ENCODE peak calls at places on chromosome 15, in four cellular contexts. P is AG04449, C is GM23248, S is pancreas. V is an unnamed sample.

GRCh38 chr15:66505430-66505811 is 295 bp downstream of the ZWILCH start:
- DNase-seq in S (no peak), P (no peak), C (peak; percentile 70), V (no peak)

GRCh38 chr15:101397521-101398003 is 91.9 kb downstream of the PCSK6 start:
- DNase-seq in S (no peak), P (no peak), C (no peak), V (no peak)

GRCh38 chr15:92468987-92469386 is 75.3 kb downstream of the ST8SIA2 start:
- DNase-seq in P (no peak), S (no peak), C (no peak), V (no peak)

GRCh38 chr15:78790027-78790426 is 21.2 kb downstream of the ADAMTS7 start:
- DNase-seq in C (peak; percentile 13), S (no peak), P (no peak), V (no peak)

GRCh38 chr15:101366853-101367252 is 71.8 kb upstream of the SNRPA1 start:
- DNase-seq in C (no peak), P (no peak), S (no peak), V (no peak)

GRCh38 chr15:74787251-74788041 is 5.6 kb downstream of the CSK start:
- DNase-seq in C (peak; percentile 74), S (no peak), P (no peak), V (peak; percentile 84)

GRCh38 chr15:77597804-77598453 is 34.8 kb downstream of the LINGO1 start:
- DNase-seq in C (peak; percentile 31), P (no peak), S (no peak), V (no peak)

GRCh38 chr15:89367485-89368451 is 33.1 kb upstream of the POLG start:
- DNase-seq in C (no peak), P (no peak), S (no peak), V (no peak)

GRCh38 chr15:31487811-31488436 is 161.3 kb downstream of the KLF13 start:
- DNase-seq in P (no peak), S (peak; percentile 37), C (peak; percentile 87), V (no peak)

GRCh38 chr15:74007820-74008371 is 13.4 kb downstream of the PML start:
- DNase-seq in C (no peak), S (no peak), P (no peak), V (no peak)

GRCh38 chr15:38354321-38354929 is 99.5 kb upstream of the FAM98B start:
- DNase-seq in P (no peak), C (peak; percentile 76), S (peak; percentile 51), V (peak; percentile 60)

GRCh38 chr15:49032601-49033145 is 13.6 kb downstream of the SECISBP2L start:
- DNase-seq in C (no peak), P (no peak), S (no peak), V (no peak)
- H3K4me3 ChIP-seq in C (no peak overlapping the region), P (no peak overlapping the region), S (no peak overlapping the region), V (no peak overlapping the region)

GRCh38 chr15:85582719-85583089 is 202.3 kb downstream of the AKAP13 start:
- DNase-seq in C (peak; percentile 66), S (peak; percentile 60), P (no peak), V (peak; percentile 75)

GRCh38 chr15:85581495-85581894 is 201.1 kb downstream of the AKAP13 start:
- DNase-seq in C (no peak), S (peak; percentile 52), P (no peak), V (peak; percentile 60)

GRCh38 chr15:85583404-85584390 is 203.3 kb downstream of the AKAP13 start:
- DNase-seq in P (no peak), S (no peak), C (no peak), V (no peak)

GRCh38 chr15:85580914-85581313 is 200.5 kb downstream of the AKAP13 start:
- DNase-seq in S (peak; percentile 43), P (no peak), C (peak; percentile 24), V (no peak)

GRCh38 chr15:85582076-85582718 is 201.8 kb downstream of the AKAP13 start:
- DNase-seq in C (peak; percentile 84), S (peak; percentile 54), P (no peak), V (no peak)
- H3K4me3 ChIP-seq in C (peak overlapping the region; percentile 55), S (peak overlapping the region; percentile 57), P (no peak overlapping the region), V (peak overlapping the region; percentile 52)

DNA sequence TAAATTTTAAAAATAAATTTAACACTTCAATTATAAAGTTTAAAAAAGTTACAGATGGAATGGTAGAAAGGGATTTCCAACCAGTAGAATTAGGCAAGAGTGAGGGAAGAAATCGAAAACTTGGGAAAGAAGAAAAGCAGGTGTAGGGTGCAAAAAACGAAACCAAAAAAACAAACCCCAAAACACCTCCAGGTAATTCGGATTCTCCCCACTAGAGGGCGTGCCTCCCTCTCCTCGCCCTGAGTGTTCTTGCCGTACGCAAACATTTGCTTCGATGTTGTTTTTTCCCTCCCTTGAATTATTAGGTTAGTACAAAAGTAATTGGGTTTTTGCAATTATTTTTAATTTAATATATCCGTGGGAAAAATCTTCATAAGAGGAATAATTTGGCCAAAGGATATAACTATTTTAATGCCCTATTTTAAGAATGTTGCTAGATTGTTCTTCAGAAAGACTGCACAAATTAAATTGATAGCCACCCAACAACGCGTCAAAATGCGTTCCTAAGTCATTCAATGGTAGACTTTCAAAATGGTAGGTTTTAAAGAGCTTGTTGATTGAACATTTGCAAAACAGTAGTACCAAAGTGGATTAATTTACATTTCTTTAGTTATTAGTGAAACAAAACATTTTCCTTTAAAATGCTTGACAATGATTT is 63.7 kb downstream of the SLC30A4 start:
- DNase-seq in S (peak; percentile 74), C (peak; percentile 60), P (no peak), V (peak; percentile 68)
- H3K4me3 ChIP-seq in S (peak overlapping the region; percentile 30), C (peak overlapping the region; percentile 70), P (peak overlapping the region; percentile 55), V (peak overlapping the region; percentile 50)

GRCh38 chr15:41513282-41514227 is at the start of gene LTK:
- DNase-seq in S (no peak), P (no peak), C (peak; percentile 22), V (no peak)

GRCh38 chr15:41512512-41513281 is 930 bp downstream of the LTK start:
- DNase-seq in P (no peak), C (peak; percentile 56), S (no peak), V (no peak)

GRCh38 chr15:41511331-41512077 is 2.1 kb downstream of the LTK start:
- DNase-seq in C (no peak), P (no peak), S (no peak), V (no peak)

GRCh38 chr15:41512078-41512394 is 1.6 kb downstream of the LTK start:
- DNase-seq in C (no peak), P (no peak), S (no peak), V (no peak)

GRCh38 chr15:41510728-41511127 is 2.9 kb downstream of the LTK start:
- DNase-seq in S (no peak), P (no peak), C (no peak), V (no peak)
- H3K4me3 ChIP-seq in S (no peak overlapping the region), P (no peak overlapping the region), C (no peak overlapping the region), V (no peak overlapping the region)

GRCh38 chr15:59295742-59296090 is 77.0 kb downstream of the MYO1E start:
- DNase-seq in P (no peak), C (no peak), S (no peak), V (no peak)
- H3K4me3 ChIP-seq in P (no peak overlapping the region), C (peak overlapping the region; percentile 58), S (no peak overlapping the region), V (no peak overlapping the region)

DNA sequence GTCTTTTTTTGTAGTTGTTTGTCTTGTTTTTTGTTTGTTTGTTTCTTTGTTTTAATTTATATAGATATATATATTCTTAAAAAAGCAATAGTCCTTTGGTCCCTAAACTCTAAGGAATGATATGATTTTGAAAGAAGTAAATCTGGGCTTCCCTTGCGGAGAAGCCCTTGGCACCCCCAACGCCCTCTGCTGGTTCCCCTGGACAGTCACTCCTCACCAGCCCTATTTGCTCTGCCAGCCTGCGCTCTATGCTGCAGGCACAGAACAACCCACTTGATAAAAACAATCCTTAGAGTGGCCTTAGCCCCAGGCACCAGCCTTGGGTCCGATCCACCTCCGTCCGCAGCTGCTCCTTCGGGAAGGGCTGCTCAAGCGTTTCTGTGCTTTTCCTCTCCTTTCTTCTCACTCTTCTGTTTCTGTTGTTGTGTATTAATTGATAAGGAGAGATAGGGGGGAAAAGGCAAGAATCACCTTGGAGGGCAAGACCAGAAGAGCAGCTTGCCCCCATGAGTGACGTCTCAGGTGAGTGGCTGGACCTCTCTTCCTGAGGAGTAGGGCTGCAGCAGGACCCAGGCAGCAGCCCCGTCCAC is 13.7 kb upstream of the PARP6 start:
- DNase-seq in C (peak; percentile 26), P (no peak), S (peak; percentile 60), V (peak; percentile 68)
- H3K4me3 ChIP-seq in C (no peak overlapping the region), P (no peak overlapping the region), S (no peak overlapping the region), V (no peak overlapping the region)

GRCh38 chr15:40105517-40106202 is 3.0 kb downstream of the BMF start:
- DNase-seq in S (peak; percentile 31), C (no peak), P (no peak), V (no peak)

GRCh38 chr15:40104865-40105516 is 3.7 kb downstream of the BMF start:
- DNase-seq in P (no peak), C (peak; percentile 88), S (peak; percentile 88), V (peak; percentile 85)

GRCh38 chr15:40103864-40104271 is 4.8 kb downstream of the BMF start:
- DNase-seq in S (no peak), P (no peak), C (peak; percentile 60), V (no peak)

GRCh38 chr15:40103124-40103858 is 5.4 kb downstream of the BMF start:
- DNase-seq in C (peak; percentile 88), P (no peak), S (peak; percentile 94), V (peak; percentile 95)

DNA sequence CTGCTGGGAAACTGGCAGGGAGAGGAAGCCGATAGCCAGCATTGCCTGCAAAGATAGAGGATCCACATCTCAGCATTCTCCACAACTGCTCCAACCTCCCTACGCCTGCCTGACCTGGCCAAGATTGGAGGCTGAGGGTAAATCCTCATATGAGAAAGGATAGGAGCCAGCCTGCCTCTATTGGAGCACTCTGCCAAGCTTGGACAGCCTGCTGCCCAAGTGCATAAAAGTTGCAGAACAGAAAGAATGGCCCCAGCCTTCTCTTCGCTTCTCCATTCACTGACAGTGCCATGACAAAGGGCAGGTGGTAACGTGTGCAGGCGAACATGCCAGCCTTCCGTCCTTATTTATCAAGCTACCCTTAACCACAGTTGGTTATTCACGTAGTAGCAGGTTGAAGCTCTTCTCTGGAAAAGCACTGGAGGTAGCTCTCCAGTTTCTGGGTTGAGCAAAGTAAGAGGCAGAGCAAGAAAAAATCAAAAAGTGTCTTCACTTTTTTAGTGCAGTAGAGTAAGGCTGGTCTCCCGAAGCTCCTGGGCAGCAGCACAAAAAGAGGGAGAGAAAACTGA is 4.3 kb downstream of the BMF start:
- DNase-seq in S (no peak), C (no peak), P (no peak), V (no peak)
- H3K4me3 ChIP-seq in S (no peak overlapping the region), C (no peak overlapping the region), P (no peak overlapping the region), V (no peak overlapping the region)

DNA sequence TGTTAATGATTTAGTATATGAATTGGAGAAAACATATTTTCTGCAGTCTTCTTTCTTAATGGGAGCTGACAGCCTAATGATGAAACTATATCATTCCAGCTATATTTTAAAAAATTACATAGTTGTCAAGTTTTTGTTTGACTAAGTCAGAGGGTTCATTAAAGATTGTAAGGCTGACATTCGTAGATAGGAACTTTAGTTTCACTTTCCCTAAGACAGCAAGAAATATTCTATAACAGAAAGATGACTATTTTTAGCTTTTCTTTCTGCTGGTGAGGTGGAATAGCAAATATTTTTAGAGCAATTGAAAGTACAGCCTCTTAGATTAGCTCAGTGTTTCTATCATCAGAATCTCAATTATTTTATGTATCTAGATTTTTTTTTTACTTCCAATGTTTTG is 60.2 kb downstream of the PIAS1 start:
- DNase-seq in C (peak; percentile 68), S (no peak), P (no peak), V (no peak)
- H3K4me3 ChIP-seq in C (peak overlapping the region; percentile 78), S (peak overlapping the region; percentile 31), P (peak overlapping the region; percentile 45), V (peak overlapping the region; percentile 43)

V was measured in right lobe of liver.